ENCODE peak calls at places on chromosomes 16 and 17, in seven cellular contexts. W is GM12878, C is IMR-90, P is H1, J is A549, M is HCT116, K is HepG2. U is an unnamed sample.
A peak's percentile ranks its signal among the peaks of the same experiment; 100 is the strongest.

GRCh38 chr16:19837331-19837943 is 47.2 kb downstream of the GPRC5B start:
- DNase-seq in W (no peak), C (no peak), P (no peak), J (no peak), M (no peak), K (no peak), U (no peak)

GRCh38 chr17:4587803-4588202 is 3.5 kb downstream of the SMTNL2 start:
- DNase-seq in W (no peak), C (no peak), P (no peak), J (no peak), M (no peak), K (no peak), U (peak; percentile 40)

GRCh38 chr17:76671912-76672262 is 28.3 kb upstream of the ST6GALNAC1 start:
- DNase-seq in W (no peak), C (no peak), P (no peak), J (no peak), M (no peak), K (no peak), U (no peak)

GRCh38 chr17:41263212-41263611 is 2.0 kb upstream of the KRTAP9-6 start:
- DNase-seq in W (no peak), C (no peak), P (no peak), J (no peak), M (no peak), K (no peak), U (no peak)

GRCh38 chr17:19769946-19770652 is 22.0 kb upstream of the ALDH3A1 start:
- DNase-seq in W (no peak), C (peak; percentile 70), P (no peak), J (no peak), M (no peak), K (no peak), U (no peak)

GRCh38 chr16:8675183-8676159 is 1.1 kb downstream of the ABAT start:
- DNase-seq in W (no peak), C (no peak), P (no peak), J (no peak), M (no peak), K (peak; percentile 96), U (no peak)

GRCh38 chr16:85557083-85557975 is 55.8 kb upstream of the GSE1 start:
- DNase-seq in W (no peak), C (no peak), P (no peak), J (peak; percentile 32), M (no peak), K (peak; percentile 75), U (peak; percentile 82)

GRCh38 chr17:40031706-40032105 is 16.5 kb downstream of the CSF3 start:
- DNase-seq in W (no peak), C (no peak), P (no peak), J (no peak), M (no peak), K (no peak), U (no peak)

GRCh38 chr16:3198334-3199072 is 10.5 kb downstream of the OR1F1 start:
- DNase-seq in W (no peak), C (no peak), P (no peak), J (peak; percentile 52), M (no peak), K (peak; percentile 74), U (no peak)

GRCh38 chr16:67672739-67673662 is 6.4 kb downstream of the C16orf86 start:
- DNase-seq in W (no peak), C (peak; percentile 67), P (no peak), J (peak; percentile 58), M (peak; percentile 42), K (peak; percentile 72), U (peak; percentile 77)

GRCh38 chr16:57325458-57325857 is 33.1 kb upstream of the CCL22 start:
- DNase-seq in W (no peak), C (peak; percentile 11), P (no peak), J (no peak), M (no peak), K (peak; percentile 43), U (no peak)

GRCh38 chr16:12166271-12166670 is 189.7 kb downstream of the SNX29 start:
- DNase-seq in W (no peak), C (no peak), P (no peak), J (no peak), M (no peak), K (no peak), U (no peak)

GRCh38 chr16:68800257-68800875 is 43.0 kb upstream of the TANGO6 start:
- DNase-seq in W (peak; percentile 66), C (peak; percentile 83), P (peak; percentile 60), J (peak; percentile 77), M (peak; percentile 62), K (peak; percentile 77), U (peak; percentile 62)

GRCh38 chr17:78029697-78030096 is 71.2 kb downstream of the TNRC6C start:
- DNase-seq in W (no peak), C (no peak), P (no peak), J (no peak), M (no peak), K (no peak), U (peak; percentile 34)

GRCh38 chr17:83189013-83189672 is 109.7 kb downstream of the METRNL start:
- DNase-seq in W (no peak), C (no peak), P (no peak), J (no peak), M (no peak), K (no peak), U (no peak)

GRCh38 chr17:83191388-83192160 is 112.2 kb downstream of the METRNL start:
- DNase-seq in W (no peak), C (no peak), P (no peak), J (no peak), M (no peak), K (no peak), U (no peak)

GRCh38 chr17:83190601-83191387 is 111.4 kb downstream of the METRNL start:
- DNase-seq in W (no peak), C (no peak), P (no peak), J (no peak), M (no peak), K (no peak), U (no peak)

GRCh38 chr17:83187782-83188311 is 108.4 kb downstream of the METRNL start:
- DNase-seq in W (no peak), C (no peak), P (no peak), J (no peak), M (no peak), K (no peak), U (no peak)

DNA sequence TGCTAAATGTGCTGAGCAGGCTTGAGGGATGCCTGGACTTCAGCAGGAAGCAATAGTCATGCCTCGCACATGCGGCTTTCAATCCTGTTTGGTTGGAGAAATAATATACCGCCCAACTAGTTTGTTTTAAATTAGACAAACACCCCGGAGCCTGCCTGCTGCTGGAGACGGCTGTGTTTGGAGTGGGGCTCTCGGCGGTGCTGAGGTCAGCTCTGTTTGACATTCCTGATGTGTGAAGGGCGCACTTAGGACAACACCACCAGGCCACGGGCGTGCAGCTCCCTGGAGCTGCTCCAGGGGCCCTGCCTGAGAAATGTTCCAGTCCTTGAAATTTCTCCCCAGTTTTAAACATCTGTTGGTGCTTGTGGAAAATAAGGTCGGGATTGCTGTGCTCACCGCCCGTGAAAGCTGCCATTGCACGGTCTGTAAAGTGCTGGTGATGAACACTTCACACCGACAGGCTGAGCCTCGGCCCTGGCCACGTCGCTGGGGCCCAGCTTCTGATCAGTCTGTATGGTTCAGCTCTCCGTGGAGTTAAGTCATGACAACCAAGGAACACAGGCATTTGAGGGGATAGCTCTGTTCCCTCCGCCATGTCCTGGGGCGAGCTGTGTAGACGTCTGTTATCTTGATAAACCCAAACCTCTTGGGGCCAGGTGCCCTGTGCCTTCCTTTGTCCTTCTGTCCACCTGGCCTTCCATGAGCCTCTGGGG is 110.4 kb downstream of the METRNL start:
- DNase-seq in W (no peak), C (peak; percentile 90), P (no peak), J (no peak), M (no peak), K (peak; percentile 60), U (no peak)
- TF ChIP-seq CEBPB in W (no peak), C (no peak), P (no peak), J (no peak), M (no peak), K (no peak), U (no peak)

GRCh38 chr17:30208214-30208613 is 27.3 kb downstream of the SLC6A4 start:
- DNase-seq in W (peak; percentile 54), C (no peak), P (no peak), J (no peak), M (no peak), K (no peak), U (no peak)
- TF ChIP-seq CEBPB in W (no peak), C (no peak), P (no peak), J (no peak), M (no peak), K (no peak), U (no peak)

GRCh38 chr17:11205656-11206055 is 35.4 kb upstream of the SHISA6 start:
- DNase-seq in W (no peak), C (no peak), P (no peak), J (no peak), M (no peak), K (no peak), U (no peak)

GRCh38 chr17:11209906-11210305 is 31.1 kb upstream of the SHISA6 start:
- DNase-seq in W (no peak), C (no peak), P (no peak), J (no peak), M (no peak), K (no peak), U (no peak)

GRCh38 chr17:11204991-11205390 is 36.0 kb upstream of the SHISA6 start:
- DNase-seq in W (no peak), C (no peak), P (no peak), J (no peak), M (no peak), K (no peak), U (no peak)
- TF ChIP-seq CEBPB in W (no peak), C (no peak), P (no peak), J (no peak), M (no peak), K (no peak), U (no peak)

DNA sequence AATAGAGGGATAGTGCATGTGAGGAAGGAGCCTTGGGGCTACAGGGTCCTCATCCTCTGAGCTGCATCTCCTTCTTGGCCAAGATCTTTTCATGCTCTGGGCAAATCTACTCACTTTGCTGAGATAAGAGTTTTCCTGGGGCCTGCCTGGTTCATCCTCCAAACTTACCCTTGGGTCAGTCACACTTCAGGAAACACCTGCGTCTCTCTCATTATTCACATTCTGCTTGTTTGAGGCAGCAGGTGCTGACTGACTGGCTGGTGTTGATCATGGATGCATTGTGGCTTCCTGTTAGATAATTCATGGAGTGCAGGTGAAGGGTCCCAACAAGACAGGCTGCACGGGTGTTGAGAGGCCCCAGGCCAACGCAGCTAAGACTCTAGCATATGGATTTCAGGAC is 162.6 kb downstream of the SALL1 start:
- DNase-seq in W (no peak), C (no peak), P (no peak), J (no peak), M (no peak), K (no peak), U (no peak)
- TF ChIP-seq CEBPB in W (no peak), C (no peak), P (no peak), J (no peak), M (no peak), K (no peak), U (no peak)

DNA sequence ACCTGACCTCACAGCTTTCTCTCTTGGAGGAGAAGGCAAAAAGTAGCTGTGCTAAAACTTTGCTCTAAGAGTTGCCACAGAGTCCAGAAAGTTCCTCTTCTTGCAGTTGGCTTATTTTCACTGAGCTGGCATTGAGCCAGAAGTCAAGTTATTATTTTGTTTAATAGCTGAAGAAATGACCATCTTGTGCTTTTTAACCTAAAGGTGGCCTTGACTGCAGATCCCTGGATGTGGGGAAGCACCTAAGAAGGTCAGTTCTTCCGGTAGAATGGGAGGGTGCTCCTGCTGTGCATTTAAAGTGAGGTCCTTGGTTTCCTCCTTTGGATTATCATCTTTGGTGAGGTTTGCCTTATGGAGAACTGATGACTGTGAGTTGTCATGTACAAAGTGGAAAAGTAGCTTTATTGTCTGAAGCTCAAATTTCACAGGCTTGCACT is 66.4 kb downstream of the PCTP start:
- DNase-seq in W (no peak), C (no peak), P (no peak), J (no peak), M (no peak), K (no peak), U (peak; percentile 44)
- TF ChIP-seq CEBPB in W (no peak), C (no peak), P (no peak), J (no peak), M (no peak), K (no peak), U (no peak)

U was measured in K562.